ENCODE peak calls at places on chromosomes 13 and 19, in eight cellular contexts. K is heart right ventricle; L is prostate gland; X is PC-9; Y is AG04450; F is CD8-positive, alpha-beta T cell; Z is fibroblast of pulmonary artery; M is body of pancreas. E is an unnamed sample.
A peak's percentile ranks its signal among the peaks of the same experiment; 100 is the strongest.

GRCh38 chr13:39655569-39656324 is at the start of gene COG6:
- DNase-seq in X (peak; percentile 90), Y (peak; percentile 68), M (peak; percentile 89), F (peak; percentile 97), Z (peak; percentile 88), K (peak; percentile 89), L (peak; percentile 87), E (peak; percentile 86)

GRCh38 chr13:76455960-76456359 is 430.2 kb downstream of the KCTD12 start:
- DNase-seq in M (no peak), L (no peak), F (no peak), Z (peak; percentile 26), K (no peak), Y (peak; percentile 34), X (no peak), E (no peak)

GRCh38 chr13:58397596-58398387 is 766.2 kb downstream of the PCDH17 start:
- DNase-seq in K (no peak), Z (no peak), F (no peak), Y (no peak), M (no peak), X (no peak), L (no peak), E (no peak)

GRCh38 chr13:101155920-101156319 is 260.4 kb downstream of the NALCN start:
- DNase-seq in L (no peak), F (no peak), Z (no peak), Y (no peak), K (no peak), X (no peak), M (no peak), E (no peak)

GRCh38 chr19:27780367-27781065 is 1432.4 kb downstream of the UQCRFS1 start:
- DNase-seq in Y (no peak), L (no peak), Z (no peak), X (no peak), F (no peak), M (no peak), K (no peak), E (no peak)

GRCh38 chr13:59494560-59494970 is 669.2 kb downstream of the DIAPH3 start:
- DNase-seq in Z (peak; percentile 68), M (peak; percentile 34), F (no peak), Y (peak; percentile 76), K (peak; percentile 69), X (no peak), L (no peak), E (peak; percentile 85)

GRCh38 chr13:46296920-46297319 is 85.2 kb downstream of the LRRC63 start:
- DNase-seq in Y (peak; percentile 24), M (peak; percentile 13), Z (peak; percentile 94), K (no peak), F (no peak), X (no peak), L (no peak), E (no peak)

GRCh38 chr13:21557995-21558394 is 46.0 kb downstream of the MICU2 start:
- DNase-seq in F (no peak), X (no peak), M (no peak), L (no peak), Z (peak; percentile 29), Y (no peak), K (no peak), E (peak; percentile 32)

GRCh38 chr13:108455320-108455719 is 174.1 kb upstream of the MYO16 start:
- DNase-seq in M (no peak), Y (no peak), F (no peak), Z (no peak), X (no peak), K (no peak), L (no peak), E (no peak)

GRCh38 chr13:91630916-91631315 is 232.5 kb downstream of the GPC5 start:
- DNase-seq in M (no peak), F (no peak), L (no peak), K (no peak), Y (no peak), Z (no peak), X (no peak), E (no peak)

GRCh38 chr19:40805258-40805868 is 6.4 kb downstream of the EGLN2 start:
- DNase-seq in F (peak; percentile 61), X (no peak), Y (no peak), M (peak; percentile 83), K (peak; percentile 43), Z (no peak), L (peak; percentile 74), E (no peak)

GRCh38 chr13:39023316-39023715 is 14.6 kb downstream of the PROSER1 start:
- DNase-seq in K (no peak), L (no peak), F (no peak), Z (peak; percentile 90), Y (no peak), X (no peak), M (no peak), E (peak; percentile 87)

GRCh38 chr13:21344662-21345176 is 114.4 kb downstream of the ZDHHC20 start:
- DNase-seq in Z (no peak), L (no peak), K (no peak), M (no peak), X (no peak), F (peak; percentile 33), Y (no peak), E (no peak)

GRCh38 chr13:87671824-87672603 is 843 bp downstream of the SLITRK5 start:
- DNase-seq in Y (no peak), X (no peak), K (no peak), M (no peak), L (no peak), F (no peak), Z (no peak), E (no peak)

GRCh38 chr19:33878912-33879810 is 82.5 kb downstream of the KCTD15 start:
- DNase-seq in Z (no peak), F (no peak), X (no peak), Y (no peak), M (no peak), L (no peak), K (no peak), E (no peak)

GRCh38 chr19:10694706-10695105 is 6.5 kb upstream of the QTRT1 start:
- DNase-seq in L (no peak), K (no peak), Z (no peak), X (no peak), M (no peak), Y (no peak), F (no peak), E (no peak)

GRCh38 chr19:10691883-10692282 is 9.4 kb upstream of the QTRT1 start:
- DNase-seq in F (no peak), Z (no peak), K (no peak), L (no peak), Y (no peak), M (no peak), X (no peak), E (no peak)

GRCh38 chr19:10692673-10693264 is 8.5 kb upstream of the QTRT1 start:
- DNase-seq in Z (no peak), X (no peak), K (no peak), F (no peak), Y (no peak), M (no peak), L (no peak), E (no peak)

GRCh38 chr19:10699650-10700335 is 1.4 kb upstream of the QTRT1 start:
- DNase-seq in L (peak; percentile 52), K (no peak), Y (peak; percentile 23), M (peak; percentile 70), Z (peak; percentile 76), F (peak; percentile 74), X (peak; percentile 55), E (peak; percentile 72)

DNA sequence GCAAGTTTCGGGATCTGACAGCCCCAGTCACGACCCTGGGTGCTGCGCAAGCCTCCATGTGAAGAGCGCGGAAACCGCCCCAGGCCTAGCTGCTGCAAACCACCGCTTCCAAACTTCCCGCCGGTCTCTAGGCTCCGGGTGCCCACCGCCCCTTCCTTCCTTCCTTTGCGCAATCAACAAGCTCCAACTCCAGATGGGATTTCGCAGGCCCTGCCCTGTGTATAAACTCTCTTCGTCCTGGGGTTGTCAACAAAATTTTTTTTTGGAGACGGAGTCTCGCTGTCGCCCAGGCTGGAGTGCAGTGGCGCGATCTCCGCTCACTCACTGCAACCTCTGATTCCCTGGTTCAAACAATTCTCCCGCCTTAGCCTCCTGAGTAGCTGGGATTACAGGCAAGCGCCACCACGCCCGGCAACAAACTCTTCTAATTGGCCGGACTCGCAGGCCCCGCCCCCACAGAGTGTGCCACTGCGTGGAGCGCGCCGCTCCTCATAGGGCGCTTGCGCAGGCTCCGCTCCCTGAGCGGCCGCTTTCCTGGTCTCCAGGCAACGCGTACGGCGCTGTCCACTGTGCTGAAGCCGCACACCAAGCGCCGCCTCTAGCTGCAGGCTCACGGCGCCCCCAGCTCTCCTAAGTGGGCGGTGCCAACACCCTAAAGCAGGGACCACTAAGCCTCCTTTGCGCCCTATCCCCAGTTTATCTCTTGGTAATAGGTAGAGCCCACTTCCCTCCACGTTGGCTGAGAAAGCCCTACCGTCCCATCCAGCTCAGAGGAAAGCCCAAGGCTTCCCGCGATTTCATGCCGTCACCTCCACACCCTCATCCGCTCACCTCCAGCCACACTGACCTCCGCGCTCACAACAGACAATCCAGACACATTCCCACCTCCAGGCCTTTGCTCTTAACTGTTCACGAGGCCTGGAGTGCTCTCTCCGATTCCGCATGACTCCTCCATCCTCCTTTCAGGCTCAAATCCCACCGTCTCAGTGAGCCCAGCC is 5.5 kb upstream of the QTRT1 start:
- DNase-seq in Z (peak; percentile 96), M (peak; percentile 97), F (peak; percentile 86), L (peak; percentile 88), Y (peak; percentile 85), X (peak; percentile 91), K (peak; percentile 91), E (peak; percentile 99)
- H3K4me3 ChIP-seq in Z (peak overlapping the region; percentile 45), M (no peak overlapping the region), F (peak overlapping the region; percentile 58), L (no peak overlapping the region), Y (no peak overlapping the region), X (no peak overlapping the region), K (no peak overlapping the region), E (peak overlapping the region; percentile 19)

DNA sequence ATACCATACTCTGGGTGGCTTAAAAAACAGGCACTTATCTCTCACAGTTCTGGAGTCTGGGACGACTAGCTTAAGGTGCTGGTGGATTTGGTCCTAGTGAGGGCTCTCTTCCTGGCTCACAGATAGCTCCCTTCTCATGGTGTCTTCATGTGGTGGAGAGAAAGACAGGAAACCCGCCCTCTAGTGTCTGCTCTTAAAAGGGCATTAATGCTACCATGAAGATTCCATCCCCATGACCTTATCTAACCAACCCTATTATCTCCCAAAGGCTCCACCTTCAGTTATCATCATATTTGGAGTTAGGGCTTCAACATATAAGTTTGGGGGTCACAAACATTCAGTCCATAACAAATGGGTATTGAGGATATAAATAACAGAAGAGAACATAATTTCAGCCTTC is 139.4 kb downstream of the HS6ST3 start:
- DNase-seq in Z (peak; percentile 28), F (no peak), K (no peak), X (no peak), Y (no peak), L (peak; percentile 5), M (no peak), E (peak; percentile 15)
- TF ChIP-seq CTCF in Z (peak; percentile 46), F (no peak), K (peak; percentile 27), X (peak; percentile 63), Y (no peak), L (peak; percentile 27), M (peak; percentile 41), E (peak; percentile 20)

DNA sequence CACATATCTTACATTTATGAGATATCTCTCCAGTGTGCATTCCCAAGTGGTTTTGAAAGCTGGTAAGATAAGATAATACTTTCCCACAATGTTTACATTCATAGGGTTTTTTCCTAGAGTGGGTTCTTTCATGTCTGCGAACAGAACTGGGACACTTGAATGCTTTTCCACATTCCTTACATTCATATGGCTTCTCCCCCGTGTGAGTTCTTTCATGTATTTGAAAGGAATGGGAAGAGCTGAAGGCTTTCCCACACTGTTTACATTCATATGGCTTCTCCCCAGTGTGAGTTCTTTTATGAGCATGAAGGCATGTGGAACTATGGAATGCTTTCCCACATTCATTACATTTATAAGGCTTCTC is 19.7 kb downstream of the ZNF433 start:
- DNase-seq in K (no peak), Z (no peak), M (no peak), L (no peak), X (no peak), F (no peak), Y (no peak), E (no peak)
- H3K4me3 ChIP-seq in K (no peak overlapping the region), Z (no peak overlapping the region), M (no peak overlapping the region), L (no peak overlapping the region), X (no peak overlapping the region), F (no peak overlapping the region), Y (no peak overlapping the region), E (no peak overlapping the region)

GRCh38 chr13:71218960-71219359 is 648.0 kb downstream of the DACH1 start:
- DNase-seq in X (no peak), M (no peak), F (no peak), Y (no peak), Z (no peak), L (no peak), K (no peak), E (peak; percentile 3)
- TF ChIP-seq CTCF in X (no peak), M (peak; percentile 10), F (no peak), Y (no peak), Z (no peak), L (no peak), K (peak; percentile 31), E (no peak)